ENCODE peak calls at places on chromosomes 13 and 19, in four cellular contexts. O is HCT116, R is K562, P is HepG2. N is an unnamed sample.

GRCh38 chr19:48746738-48747575 is at the start of gene IZUMO1:
- DNase-seq in O (peak), R (peak), P (no peak), N (no peak)

GRCh38 chr13:109155301-109155761 is 525.9 kb downstream of the MYO16 start:
- DNase-seq in O (peak), R (no peak), P (no peak), N (no peak)

GRCh38 chr13:73738626-73739025 is 395.6 kb downstream of the KLF12 start:
- DNase-seq in O (no peak), R (no peak), P (no peak), N (no peak)

GRCh38 chr13:95624020-95624419 is 20.5 kb downstream of the DZIP1 start:
- DNase-seq in O (peak), R (peak), P (peak), N (no peak)

GRCh38 chr13:112073245-112074138 is 6.5 kb downstream of the SOX1 start:
- DNase-seq in O (no peak), R (no peak), P (no peak), N (no peak)

GRCh38 chr13:59356607-59357006 is 807.1 kb downstream of the DIAPH3 start:
- DNase-seq in O (no peak), R (no peak), P (no peak), N (no peak)

GRCh38 chr13:51501592-51502205 is 48.9 kb upstream of the INTS6 start:
- DNase-seq in O (no peak), R (no peak), P (no peak), N (no peak)

GRCh38 chr13:109730832-109731335 is 55.5 kb downstream of the IRS2 start:
- DNase-seq in O (no peak), R (no peak), P (no peak), N (no peak)

GRCh38 chr19:16153582-16154336 is 10.3 kb downstream of the HSH2D start:
- DNase-seq in O (peak), R (peak), P (no peak), N (no peak)

GRCh38 chr13:87677334-87678234 is 6.4 kb downstream of the SLITRK5 start:
- DNase-seq in O (no peak), R (no peak), P (peak), N (no peak)

GRCh38 chr19:55552620-55553019 is 7.3 kb upstream of the SBK3 start:
- DNase-seq in O (no peak), R (no peak), P (peak), N (no peak)

GRCh38 chr13:32837307-32837972 is 178.8 kb upstream of the KL start:
- DNase-seq in O (no peak), R (no peak), P (no peak), N (no peak)

GRCh38 chr13:56393549-56393948 is 747.2 kb upstream of the PRR20A start:
- DNase-seq in O (no peak), R (no peak), P (no peak), N (no peak)

GRCh38 chr13:51815848-51816247 is 11.9 kb upstream of the DHRS12 start:
- DNase-seq in O (no peak), R (no peak), P (no peak), N (no peak)

GRCh38 chr19:19548915-19549537 is 11.0 kb downstream of the CILP2 start:
- DNase-seq in O (no peak), R (no peak), P (no peak), N (no peak)

GRCh38 chr13:44079413-44080205 is 199.9 kb downstream of the LACC1 start:
- DNase-seq in O (no peak), R (no peak), P (no peak), N (no peak)

GRCh38 chr13:112255550-112256120 is 120.5 kb upstream of the SPACA7 start:
- DNase-seq in O (no peak), R (no peak), P (no peak), N (no peak)

GRCh38 chr19:16571689-16572331 is 405 bp downstream of the SLC35E1 start:
- DNase-seq in O (no peak), R (no peak), P (no peak), N (no peak)

GRCh38 chr19:40302224-40303011 is 17.3 kb upstream of the AKT2 start:
- DNase-seq in O (no peak), R (no peak), P (no peak), N (no peak)

GRCh38 chr13:67416047-67416925 is 186.2 kb upstream of the PCDH9 start:
- DNase-seq in O (no peak), R (peak), P (peak), N (no peak)

GRCh38 chr13:91894311-91894710 is 495.9 kb downstream of the GPC5 start:
- DNase-seq in O (no peak), R (no peak), P (no peak), N (no peak)

GRCh38 chr13:109750376-109750775 is 36.0 kb downstream of the IRS2 start:
- DNase-seq in O (no peak), R (no peak), P (no peak), N (no peak)

GRCh38 chr19:36266375-36266961 is 51.6 kb downstream of the ZNF146 start:
- DNase-seq in O (no peak), R (peak), P (no peak), N (no peak)

GRCh38 chr19:30428281-30428680 is 56.1 kb downstream of the ZNF536 start:
- DNase-seq in O (no peak), R (no peak), P (no peak), N (no peak)

GRCh38 chr19:10533656-10534386 is 9.9 kb upstream of the ATG4D start:
- DNase-seq in O (no peak), R (no peak), P (no peak), N (no peak)

GRCh38 chr13:68056816-68057710 is 826.9 kb upstream of the PCDH9 start:
- DNase-seq in O (no peak), R (no peak), P (peak), N (no peak)

GRCh38 chr19:55597493-55597892 is 1.8 kb downstream of the FIZ1 start:
- DNase-seq in O (no peak), R (no peak), P (no peak), N (no peak)

GRCh38 chr13:109945206-109945960 is 159.0 kb upstream of the IRS2 start:
- DNase-seq in O (no peak), R (no peak), P (no peak), N (no peak)

DNA sequence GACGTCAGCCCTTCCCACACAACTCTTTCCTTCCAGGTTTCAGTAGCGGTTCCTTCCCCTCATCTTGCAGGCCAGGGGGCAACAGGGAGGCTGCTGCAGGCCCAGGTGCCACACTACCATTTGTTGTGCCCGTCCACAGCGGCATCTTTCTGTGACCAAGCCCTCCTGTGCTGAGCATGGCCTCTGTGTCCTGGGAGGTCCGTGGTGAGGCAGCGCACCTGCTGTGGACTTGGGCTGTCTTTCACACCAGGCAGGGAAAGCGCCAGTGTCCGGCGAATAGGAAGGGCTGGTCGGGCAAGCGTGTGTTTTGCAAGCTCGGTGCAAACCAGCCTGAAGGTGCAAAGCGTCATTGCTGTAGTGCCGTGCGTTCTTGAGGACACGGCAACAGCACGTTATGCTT is 21.4 kb downstream of the SLC15A1 start:
- DNase-seq in O (no peak), R (no peak), P (no peak), N (no peak)
- H2AFZ ChIP-seq in O (no peak), R (no peak), P (no peak), N (no peak)

GRCh38 chr13:100045355-100045754 is 43.5 kb upstream of the PCCA start:
- DNase-seq in O (no peak), R (no peak), P (no peak), N (no peak)

GRCh38 chr13:100051070-100051469 is 37.8 kb upstream of the PCCA start:
- DNase-seq in O (no peak), R (no peak), P (no peak), N (no peak)
- TF ChIP-seq REST in O (no peak), R (no peak), P (no peak), N (no peak)

GRCh38 chr13:113588394-113589111 is 4.0 kb downstream of the TFDP1 start:
- DNase-seq in O (no peak), R (no peak), P (no peak), N (no peak)
- TF ChIP-seq CEBPB in O (no peak), R (no peak), P (no peak), N (no peak)

DNA sequence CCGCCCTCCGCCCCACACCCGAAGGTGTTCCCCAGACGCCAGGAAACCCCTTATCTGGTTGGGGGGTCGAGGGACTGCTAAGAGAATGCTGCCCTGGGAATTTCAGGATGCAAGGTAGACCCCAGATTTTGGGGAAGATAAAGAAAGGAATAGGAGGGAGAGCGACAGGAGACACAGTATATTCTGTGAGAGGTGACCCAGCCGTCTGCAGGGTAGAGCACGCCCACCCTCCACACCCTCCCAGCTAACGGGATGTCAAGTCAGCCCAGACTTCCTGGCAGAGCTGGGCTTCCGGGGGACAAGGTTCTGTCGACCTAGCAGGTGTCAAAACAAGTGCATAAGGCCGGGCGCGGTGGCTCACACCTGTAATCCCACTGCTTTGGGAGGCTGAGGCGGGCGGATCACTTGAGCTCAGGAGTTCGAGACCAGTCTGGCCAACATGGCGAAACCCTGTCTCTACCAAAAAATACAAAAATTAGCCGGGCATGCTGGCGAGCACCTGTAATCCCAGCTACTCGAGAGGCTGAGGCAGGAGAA is 735 bp upstream of the PRR36 start:
- DNase-seq in O (no peak), R (no peak), P (no peak), N (no peak)
- H2AFZ ChIP-seq in O (no peak), R (peak), P (no peak), N (no peak)

DNA sequence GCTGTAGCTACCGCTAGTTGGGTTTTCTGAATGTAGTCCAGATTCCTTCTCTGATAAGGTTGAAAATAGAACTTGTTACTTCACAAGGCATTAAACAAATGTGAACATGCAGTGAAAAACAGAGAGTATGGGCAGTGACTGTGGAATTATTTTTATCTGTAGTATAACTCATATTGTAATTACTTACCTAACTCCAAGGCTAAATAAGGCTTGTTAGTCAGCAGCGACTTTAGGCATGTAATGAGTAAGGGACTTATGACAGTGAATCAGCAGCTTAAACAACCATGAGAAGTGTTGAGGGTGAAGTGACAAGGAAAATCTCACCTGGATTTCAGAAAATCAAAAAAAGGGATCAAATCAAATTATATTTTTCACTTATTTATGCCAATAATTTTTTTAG is 1719.5 kb upstream of the MIR17HG start:
- DNase-seq in O (no peak), R (no peak), P (no peak), N (no peak)
- TF ChIP-seq REST in O (no peak), R (no peak), P (no peak), N (no peak)

DNA sequence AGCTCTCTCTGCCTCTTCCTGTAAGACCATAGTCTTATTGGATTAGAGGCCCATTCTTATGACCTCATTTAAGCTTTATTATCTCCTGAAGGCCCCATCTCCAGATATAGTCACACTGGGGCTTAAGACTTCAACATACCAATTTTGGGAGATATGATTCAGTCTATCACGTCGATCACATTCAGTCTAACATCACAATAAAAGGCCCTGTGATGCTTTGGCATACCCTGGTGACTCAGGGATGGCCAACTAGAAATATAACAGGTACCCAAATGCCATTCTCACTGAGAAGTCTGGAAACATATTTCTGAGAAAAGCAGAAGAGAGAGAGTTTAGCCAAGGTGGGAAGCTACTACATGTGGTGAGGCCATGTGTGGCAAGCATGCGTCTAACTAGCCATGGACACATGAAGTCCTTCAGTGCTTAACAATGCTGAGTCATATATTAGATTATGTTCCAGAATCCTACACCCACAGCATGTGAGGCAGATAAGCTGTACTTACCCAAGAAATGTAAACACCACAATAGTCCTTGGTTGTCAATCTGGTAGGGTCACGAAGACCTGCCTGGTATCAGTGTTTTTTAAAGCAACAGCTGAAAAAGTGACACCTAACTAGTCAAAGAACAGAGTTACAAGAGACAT is 485.1 kb downstream of the FOXO1 start:
- DNase-seq in O (no peak), R (peak), P (peak), N (no peak)
- TF ChIP-seq CEBPB in O (no peak), R (no peak), P (no peak), N (no peak)

GRCh38 chr13:84973661-84974060 is 825.6 kb downstream of the SLITRK6 start:
- DNase-seq in O (no peak), R (no peak), P (no peak), N (no peak)
- H2AFZ ChIP-seq in O (no peak), R (no peak), P (no peak), N (no peak)

GRCh38 chr13:97716746-97717145 is 236.7 kb upstream of the IPO5 start:
- DNase-seq in O (no peak), R (no peak), P (no peak), N (no peak)
- TF ChIP-seq REST in O (no peak), R (no peak), P (no peak), N (no peak)

GRCh38 chr13:99266827-99267226 is 8.6 kb upstream of the GPR18 start:
- DNase-seq in O (no peak), R (no peak), P (no peak), N (no peak)

GRCh38 chr13:99264053-99264452 is 5.9 kb upstream of the GPR18 start:
- DNase-seq in O (no peak), R (no peak), P (no peak), N (no peak)

GRCh38 chr13:99265823-99266426 is 7.7 kb upstream of the GPR18 start:
- DNase-seq in O (peak), R (peak), P (peak), N (no peak)

GRCh38 chr13:99263386-99263785 is 5.2 kb upstream of the GPR18 start:
- DNase-seq in O (no peak), R (no peak), P (no peak), N (no peak)

DNA sequence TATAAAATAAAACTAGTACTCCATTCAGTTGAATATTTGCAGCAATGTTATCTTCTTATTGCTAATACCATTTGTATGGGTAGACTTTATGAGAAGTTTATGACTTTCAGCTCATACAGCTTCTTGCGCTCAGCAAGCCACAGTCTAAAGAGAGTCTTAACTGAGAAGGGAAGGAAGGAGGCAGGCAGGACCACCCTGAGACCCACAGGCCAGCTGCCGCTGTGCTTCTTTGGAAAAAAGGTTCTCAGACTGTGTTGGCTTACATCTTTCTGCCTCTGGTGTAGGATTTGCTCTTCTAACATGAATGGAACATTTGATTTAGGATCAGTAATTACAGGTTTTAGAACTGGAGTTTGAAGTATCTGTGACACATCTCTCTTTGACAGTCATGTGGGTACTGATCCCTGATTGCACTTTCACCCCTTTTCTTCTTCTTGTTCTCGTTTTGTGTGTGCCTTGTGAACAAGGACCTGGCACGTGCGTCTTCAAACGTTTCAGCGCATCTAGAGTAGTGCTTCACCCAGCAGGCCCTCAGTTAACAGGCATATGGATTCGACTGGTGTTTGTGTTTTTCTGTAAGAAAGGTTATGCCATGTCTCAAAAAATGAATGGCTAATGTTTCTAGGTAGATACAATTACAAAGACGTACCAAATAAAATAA is 7.1 kb upstream of the GPR18 start:
- DNase-seq in O (no peak), R (no peak), P (no peak), N (no peak)
- TF ChIP-seq CEBPB in O (no peak), R (no peak), P (no peak), N (no peak)

N was measured in GM12878.